ENCODE peak calls at places on chromosome 4, in five cellular contexts. Z, K, T, R and F are unnamed samples.

GRCh38 chr4:87270144-87270543 is 49.7 kb upstream of the KLHL8 start:
- DNase-seq in Z (peak), K (peak), T (peak), R (peak), F (peak)

GRCh38 chr4:108146346-108146745 is 22.4 kb downstream of the LEF1 start:
- DNase-seq in Z (no peak), K (no peak), T (no peak), R (no peak), F (no peak)

GRCh38 chr4:42460043-42460442 is 62.8 kb downstream of the SHISA3 start:
- DNase-seq in Z (no peak), K (no peak), T (no peak), R (no peak), F (no peak)

GRCh38 chr4:2067446-2068197 is 8.5 kb downstream of the NAT8L start:
- DNase-seq in Z (no peak), K (no peak), T (no peak), R (no peak), F (no peak)

GRCh38 chr4:8939887-8940742 is 68.5 kb upstream of the HMX1 start:
- DNase-seq in Z (no peak), K (peak), T (no peak), R (no peak), F (no peak)

GRCh38 chr4:89992744-89993143 is 98.1 kb downstream of the MMRN1 start:
- DNase-seq in Z (no peak), K (no peak), T (no peak), R (no peak), F (no peak)

GRCh38 chr4:139642364-139642763 is 23.3 kb upstream of the MGST2 start:
- DNase-seq in Z (peak), K (no peak), T (peak), R (peak), F (peak)

GRCh38 chr4:125594203-125594602 is 279.4 kb downstream of the FAT4 start:
- DNase-seq in Z (no peak), K (no peak), T (no peak), R (no peak), F (no peak)

GRCh38 chr4:8402181-8402597 is 38.3 kb downstream of the ACOX3 start:
- DNase-seq in Z (no peak), K (no peak), T (no peak), R (no peak), F (no peak)

GRCh38 chr4:28386776-28387175 is 1526.1 kb downstream of the STIM2 start:
- DNase-seq in Z (no peak), K (no peak), T (no peak), R (no peak), F (no peak)

GRCh38 chr4:81207793-81208192 is 7.2 kb downstream of the PRKG2 start:
- DNase-seq in Z (peak), K (no peak), T (no peak), R (peak), F (peak)

GRCh38 chr4:187972135-187972534 is 23.4 kb upstream of the ZFP42 start:
- DNase-seq in Z (no peak), K (no peak), T (no peak), R (peak), F (no peak)

GRCh38 chr4:13102344-13102743 is 381.8 kb downstream of the RAB28 start:
- DNase-seq in Z (peak), K (no peak), T (no peak), R (no peak), F (no peak)

GRCh38 chr4:159363376-159363775 is 260.5 kb downstream of the RAPGEF2 start:
- DNase-seq in Z (peak), K (no peak), T (no peak), R (peak), F (no peak)

GRCh38 chr4:185716008-185716976 is 95.7 kb downstream of the SORBS2 start:
- DNase-seq in Z (no peak), K (no peak), T (no peak), R (no peak), F (no peak)

GRCh38 chr4:152032722-152033131 is 271.9 kb upstream of the GATB start:
- DNase-seq in Z (peak), K (no peak), T (no peak), R (peak), F (peak)

GRCh38 chr4:71709961-71710360 is 73.9 kb downstream of the GC start:
- DNase-seq in Z (no peak), K (peak), T (peak), R (no peak), F (peak)

GRCh38 chr4:135515295-135515694 is 1313.7 kb upstream of the PABPC4L start:
- DNase-seq in Z (no peak), K (no peak), T (no peak), R (no peak), F (peak)

GRCh38 chr4:103011378-103012025 is 8.0 kb downstream of the SLC9B1 start:
- DNase-seq in Z (peak), K (no peak), T (no peak), R (peak), F (peak)

GRCh38 chr4:7348946-7349900 is 85.5 kb downstream of the PSAPL1 start:
- DNase-seq in Z (no peak), K (no peak), T (no peak), R (no peak), F (no peak)

GRCh38 chr4:62414563-62414962 is 1214.4 kb downstream of the ADGRL3 start:
- DNase-seq in Z (no peak), K (no peak), T (no peak), R (no peak), F (no peak)

GRCh38 chr4:181819951-181820350 is 423.3 kb upstream of the TENM3 start:
- DNase-seq in Z (peak), K (no peak), T (no peak), R (peak), F (no peak)

GRCh38 chr4:89640620-89641366 is 196.2 kb downstream of the SNCA start:
- DNase-seq in Z (peak), K (peak), T (peak), R (peak), F (peak)

GRCh38 chr4:2366252-2367192 is 51.9 kb downstream of the ZFYVE28 start:
- DNase-seq in Z (no peak), K (no peak), T (no peak), R (peak), F (no peak)

GRCh38 chr4:74451214-74451661 is 6.3 kb downstream of the AREG start:
- DNase-seq in Z (peak), K (peak), T (peak), R (peak), F (peak)

GRCh38 chr4:68271851-68272756 is 26.6 kb upstream of the TMPRSS11B start:
- DNase-seq in Z (peak), K (peak), T (peak), R (peak), F (peak)

GRCh38 chr4:7472443-7473013 is 37.8 kb upstream of the PSAPL1 start:
- DNase-seq in Z (no peak), K (peak), T (no peak), R (no peak), F (no peak)

GRCh38 chr4:150007512-150007911 is 70.7 kb upstream of the DCLK2 start:
- DNase-seq in Z (no peak), K (no peak), T (peak), R (peak), F (peak)

GRCh38 chr4:57190651-57191481 is 80.7 kb upstream of the IGFBP7 start:
- DNase-seq in Z (peak), K (peak), T (peak), R (peak), F (peak)

GRCh38 chr4:71266090-71266794 is 72.6 kb upstream of the SLC4A4 start:
- DNase-seq in Z (peak), K (no peak), T (no peak), R (peak), F (peak)

GRCh38 chr4:155960522-155960921 is 6.9 kb upstream of the CTSO start:
- DNase-seq in Z (peak), K (no peak), T (no peak), R (peak), F (peak)

GRCh38 chr4:24137963-24138601 is 248.2 kb upstream of the PPARGC1A start:
- DNase-seq in Z (no peak), K (no peak), T (no peak), R (no peak), F (no peak)

GRCh38 chr4:3106339-3107186 is 32.1 kb downstream of the HTT start:
- DNase-seq in Z (peak), K (peak), T (peak), R (peak), F (peak)

GRCh38 chr4:54566608-54567007 is 91.1 kb upstream of the KIT start:
- DNase-seq in Z (no peak), K (no peak), T (no peak), R (no peak), F (no peak)

GRCh38 chr4:165440415-165440882 is 61.6 kb downstream of the CPE start:
- DNase-seq in Z (peak), K (peak), T (peak), R (peak), F (peak)

GRCh38 chr4:106032851-106033286 is 137.6 kb downstream of the NPNT start:
- DNase-seq in Z (peak), K (no peak), T (peak), R (no peak), F (peak)

GRCh38 chr4:83875437-83875836 is 339.5 kb downstream of the GPAT3 start:
- DNase-seq in Z (no peak), K (no peak), T (no peak), R (peak), F (no peak)

GRCh38 chr4:123672987-123673386 is 276.4 kb downstream of the SPRY1 start:
- DNase-seq in Z (peak), K (no peak), T (peak), R (peak), F (peak)

GRCh38 chr4:122119739-122120138 is 32.4 kb upstream of the BLTP1 start:
- DNase-seq in Z (no peak), K (no peak), T (no peak), R (peak), F (no peak)

GRCh38 chr4:122118243-122118642 is 33.9 kb upstream of the BLTP1 start:
- DNase-seq in Z (no peak), K (no peak), T (no peak), R (no peak), F (no peak)

GRCh38 chr4:122121593-122121992 is 30.5 kb upstream of the BLTP1 start:
- DNase-seq in Z (no peak), K (no peak), T (no peak), R (no peak), F (no peak)

GRCh38 chr4:122122083-122122482 is 30.0 kb upstream of the BLTP1 start:
- DNase-seq in Z (no peak), K (no peak), T (no peak), R (no peak), F (no peak)

GRCh38 chr4:122117743-122118142 is 34.4 kb upstream of the BLTP1 start:
- DNase-seq in Z (peak), K (no peak), T (no peak), R (peak), F (peak)
- H3K4me3 ChIP-seq in Z (no peak), K (no peak), T (no peak), R (no peak), F (no peak)

GRCh38 chr4:93994175-93994994 is 165.8 kb downstream of the ATOH1 start:
- DNase-seq in Z (no peak), K (peak), T (no peak), R (no peak), F (no peak)
- TF ChIP-seq CTCF in Z (no peak), K (no peak), T (no peak), R (no peak), F (no peak)

GRCh38 chr4:39446842-39447573 is 11.7 kb downstream of the RPL9 start:
- DNase-seq in Z (peak), K (peak), T (no peak), R (peak), F (peak)
- H3K4me3 ChIP-seq in Z (peak), K (peak), T (no peak), R (peak), F (peak)

GRCh38 chr4:138572007-138572406 is 329.9 kb upstream of the SLC7A11 start:
- DNase-seq in Z (no peak), K (no peak), T (peak), R (peak), F (peak)

GRCh38 chr4:138579146-138579545 is 337.0 kb upstream of the SLC7A11 start:
- DNase-seq in Z (no peak), K (no peak), T (no peak), R (no peak), F (no peak)

GRCh38 chr4:138577145-138577544 is 335.0 kb upstream of the SLC7A11 start:
- DNase-seq in Z (no peak), K (no peak), T (no peak), R (no peak), F (no peak)

GRCh38 chr4:138573246-138573645 is 331.1 kb upstream of the SLC7A11 start:
- DNase-seq in Z (peak), K (no peak), T (no peak), R (peak), F (no peak)

GRCh38 chr4:138576684-138577083 is 334.5 kb upstream of the SLC7A11 start:
- DNase-seq in Z (peak), K (peak), T (peak), R (peak), F (peak)
- TF ChIP-seq CTCF in Z (peak), K (peak), T (peak), R (peak), F (peak)

DNA sequence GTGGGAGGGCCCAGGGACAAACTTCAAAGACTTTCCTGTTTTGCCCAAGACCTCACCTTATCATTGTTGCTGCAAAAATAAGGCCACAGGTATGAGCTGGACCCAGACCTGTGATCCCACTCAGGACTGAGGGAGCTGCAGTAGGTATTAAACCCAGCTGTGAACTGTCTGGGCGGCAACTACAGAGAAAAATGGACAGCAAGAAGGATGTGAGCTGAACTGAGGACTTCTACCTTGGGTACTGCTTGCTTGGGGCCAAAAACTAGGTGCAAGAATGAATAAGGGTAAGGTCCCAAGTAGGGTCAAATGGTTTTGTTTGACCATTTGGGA is 17.8 kb upstream of the GABRA4 start:
- DNase-seq in Z (no peak), K (no peak), T (no peak), R (no peak), F (no peak)
- H3K4me3 ChIP-seq in Z (no peak), K (no peak), T (no peak), R (no peak), F (peak)

DNA sequence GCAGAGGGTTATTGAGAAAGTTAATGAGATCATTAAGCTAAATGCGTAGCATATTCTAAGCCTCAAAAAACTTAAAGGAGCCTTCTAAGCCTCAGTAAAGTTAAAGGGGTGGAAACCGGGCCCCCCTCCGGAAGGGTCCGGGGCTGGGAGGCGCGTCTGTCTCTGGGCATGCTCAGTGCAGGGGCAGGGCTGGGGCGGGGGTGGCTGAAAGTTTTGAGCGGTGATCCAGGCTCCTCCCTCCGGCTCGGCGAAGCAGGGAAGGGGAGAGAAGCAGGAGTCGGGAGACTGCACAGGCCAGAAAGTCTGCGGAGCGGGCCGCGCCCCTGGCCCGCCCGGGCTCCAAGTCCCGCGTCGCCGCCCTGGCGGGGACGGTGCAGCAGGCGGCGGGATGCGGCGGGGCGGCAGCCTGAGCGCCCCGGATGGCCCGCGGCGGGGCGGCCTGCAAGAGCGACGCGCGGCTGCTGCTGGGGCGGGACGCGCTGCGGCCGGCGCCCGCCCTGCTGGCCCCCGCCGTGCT is at the start of gene EVC:
- DNase-seq in Z (peak), K (peak), T (peak), R (peak), F (peak)
- TF ChIP-seq CTCF in Z (no peak), K (no peak), T (no peak), R (peak), F (no peak)

DNA sequence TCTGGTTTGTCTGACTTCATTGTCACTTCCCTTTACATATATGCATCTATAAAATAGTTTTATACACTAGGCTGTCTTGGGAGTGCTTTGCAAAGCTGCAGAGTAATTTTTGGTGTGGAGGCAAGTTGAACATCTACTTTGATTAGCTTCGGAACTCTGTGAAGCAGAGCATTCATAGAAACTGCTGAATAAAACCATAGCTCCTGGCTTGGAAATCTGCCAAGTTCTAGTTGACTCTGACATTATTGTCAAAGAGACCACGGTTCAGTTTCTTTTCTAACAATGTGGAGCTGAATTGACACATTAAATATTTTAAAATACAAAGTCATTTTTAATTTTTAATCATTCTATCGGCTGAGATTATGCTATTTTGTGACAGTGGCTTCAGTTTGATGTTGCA is 335.0 kb downstream of the BMPR1B start:
- DNase-seq in Z (no peak), K (no peak), T (peak), R (no peak), F (no peak)
- H3K4me3 ChIP-seq in Z (no peak), K (no peak), T (peak), R (no peak), F (no peak)

DNA sequence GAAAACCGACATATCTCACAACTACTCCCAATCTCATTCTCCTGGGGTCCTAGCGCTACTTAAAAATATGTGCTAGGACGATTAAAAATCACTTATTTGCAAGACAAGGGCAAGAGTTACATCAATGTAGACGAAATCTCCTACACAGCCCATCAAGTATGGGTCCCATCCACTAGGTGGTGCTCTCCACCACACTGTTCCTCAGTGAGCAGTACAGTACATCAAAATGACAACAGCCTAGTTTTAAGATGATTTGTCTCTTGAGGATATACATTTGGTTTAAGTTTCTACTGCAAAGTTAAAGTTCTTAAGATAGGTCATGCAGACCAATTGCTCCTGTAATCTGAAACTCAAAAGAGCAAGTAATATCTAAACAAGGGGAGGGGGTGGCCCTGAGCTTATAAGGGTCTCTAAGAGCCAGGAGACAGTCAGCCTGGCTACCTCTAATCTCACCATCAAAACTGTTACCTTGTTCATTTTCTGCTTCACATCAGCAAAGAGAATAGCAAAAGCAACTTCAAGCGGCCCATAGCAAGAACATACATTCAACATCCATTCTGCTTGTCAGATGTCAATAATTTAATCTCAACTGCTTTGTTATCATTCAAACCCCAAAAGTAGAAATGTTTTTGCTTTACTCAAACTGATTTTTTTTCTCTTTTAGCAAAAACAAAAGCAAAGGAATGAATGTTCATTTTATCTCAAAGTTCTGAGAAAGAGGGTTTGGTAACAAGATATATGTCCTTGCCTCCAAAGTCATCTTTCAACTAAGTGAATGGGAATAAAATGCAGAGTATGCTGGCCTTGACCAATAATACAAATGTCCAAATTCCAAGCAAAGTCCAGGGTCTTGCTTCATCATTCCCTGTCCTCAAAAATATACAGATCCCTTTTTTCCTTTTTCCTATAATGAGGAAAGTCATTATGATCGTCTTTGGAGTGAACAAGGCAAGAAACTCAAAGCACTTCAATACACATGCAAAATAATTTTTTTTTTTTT is 53.1 kb downstream of the STX18 start:
- DNase-seq in Z (peak), K (peak), T (peak), R (peak), F (peak)
- TF ChIP-seq CTCF in Z (peak), K (peak), T (peak), R (peak), F (no peak)

GRCh38 chr4:138092060-138092459 is 150.1 kb downstream of the SLC7A11 start:
- DNase-seq in Z (no peak), K (peak), T (no peak), R (no peak), F (no peak)

GRCh38 chr4:138088449-138089208 is 153.5 kb downstream of the SLC7A11 start:
- DNase-seq in Z (no peak), K (no peak), T (no peak), R (no peak), F (no peak)

GRCh38 chr4:138087181-138087714 is 154.9 kb downstream of the SLC7A11 start:
- DNase-seq in Z (no peak), K (no peak), T (no peak), R (no peak), F (no peak)

GRCh38 chr4:138090918-138091659 is 151.1 kb downstream of the SLC7A11 start:
- DNase-seq in Z (no peak), K (no peak), T (no peak), R (no peak), F (no peak)

GRCh38 chr4:138090145-138090917 is 151.8 kb downstream of the SLC7A11 start:
- DNase-seq in Z (peak), K (peak), T (peak), R (peak), F (peak)
- H3K4me3 ChIP-seq in Z (peak), K (no peak), T (peak), R (peak), F (peak)

GRCh38 chr4:183099537-183100297 is 660 bp downstream of the WWC2 start:
- DNase-seq in Z (no peak), K (peak), T (peak), R (no peak), F (no peak)
- TF ChIP-seq CTCF in Z (no peak), K (peak), T (no peak), R (peak), F (no peak)